ENCODE peak calls at places on chromosomes 3 and 15, in five cellular contexts. L, A, Z, S and Y are unnamed samples.

GRCh38 chr15:31299588-31300207 is 26.9 kb upstream of the KLF13 start:
- DNase-seq in L (no peak), A (no peak), Z (no peak), S (no peak), Y (peak)

GRCh38 chr15:25568751-25569150 is 129.9 kb upstream of the UBE3A start:
- DNase-seq in L (peak), A (no peak), Z (no peak), S (peak), Y (no peak)

GRCh38 chr3:178685591-178685906 is 149.3 kb downstream of the KCNMB2 start:
- DNase-seq in L (no peak), A (no peak), Z (no peak), S (no peak), Y (no peak)

GRCh38 chr3:114551770-114552526 is 258.1 kb downstream of the TIGIT start:
- DNase-seq in L (no peak), A (peak), Z (peak), S (no peak), Y (no peak)

GRCh38 chr3:42012935-42013651 is 51.2 kb upstream of the ULK4 start:
- DNase-seq in L (peak), A (peak), Z (peak), S (peak), Y (peak)

GRCh38 chr3:171876651-171877272 is 33.6 kb downstream of the TMEM212 start:
- DNase-seq in L (no peak), A (peak), Z (peak), S (no peak), Y (no peak)

GRCh38 chr3:53320697-53321096 is 26.6 kb downstream of the DCP1A start:
- DNase-seq in L (no peak), A (no peak), Z (peak), S (peak), Y (no peak)

GRCh38 chr3:72171946-72172345 is 387.0 kb upstream of the PROK2 start:
- DNase-seq in L (peak), A (no peak), Z (no peak), S (peak), Y (no peak)

GRCh38 chr3:95289295-95289694 is 1226.4 kb downstream of the NSUN3 start:
- DNase-seq in L (no peak), A (no peak), Z (peak), S (no peak), Y (no peak)

GRCh38 chr3:11143476-11143875 is 10.8 kb upstream of the HRH1 start:
- DNase-seq in L (no peak), A (peak), Z (peak), S (no peak), Y (no peak)

GRCh38 chr3:145191543-145191942 is 969.4 kb downstream of the PLOD2 start:
- DNase-seq in L (no peak), A (no peak), Z (no peak), S (no peak), Y (no peak)

GRCh38 chr3:139320551-139321309 is 23.1 kb upstream of the MRPS22 start:
- DNase-seq in L (no peak), A (no peak), Z (no peak), S (no peak), Y (no peak)

GRCh38 chr3:177960014-177960413 is 576.2 kb upstream of the KCNMB2 start:
- DNase-seq in L (peak), A (peak), Z (peak), S (peak), Y (no peak)

GRCh38 chr15:67403428-67403827 is 117.5 kb upstream of the C15orf61 start:
- DNase-seq in L (no peak), A (no peak), Z (no peak), S (no peak), Y (no peak)

GRCh38 chr15:80459380-80459779 is 55.2 kb downstream of the ARNT2 start:
- DNase-seq in L (no peak), A (no peak), Z (no peak), S (no peak), Y (no peak)

GRCh38 chr3:10285742-10286524 is 6.8 kb downstream of the GHRL start:
- DNase-seq in L (no peak), A (no peak), Z (peak), S (no peak), Y (no peak)

GRCh38 chr3:184371570-184372018 is 6.4 kb downstream of the THPO start:
- DNase-seq in L (peak), A (peak), Z (peak), S (peak), Y (peak)

GRCh38 chr3:38634133-38634532 is 15.4 kb downstream of the SCN5A start:
- DNase-seq in L (no peak), A (peak), Z (peak), S (no peak), Y (no peak)

GRCh38 chr15:25847066-25847465 is 16.1 kb downstream of the ATP10A start:
- DNase-seq in L (no peak), A (no peak), Z (no peak), S (no peak), Y (no peak)

GRCh38 chr3:64352596-64352989 is 127.3 kb upstream of the PRICKLE2 start:
- DNase-seq in L (no peak), A (no peak), Z (no peak), S (no peak), Y (no peak)

GRCh38 chr3:58487140-58487886 is 4.6 kb upstream of the KCTD6 start:
- DNase-seq in L (peak), A (peak), Z (peak), S (peak), Y (no peak)

GRCh38 chr15:38461089-38461833 is 7.3 kb downstream of the FAM98B start:
- DNase-seq in L (no peak), A (no peak), Z (peak), S (no peak), Y (no peak)

GRCh38 chr3:197752107-197752506 is 2.4 kb downstream of the FYTTD1 start:
- DNase-seq in L (no peak), A (no peak), Z (peak), S (no peak), Y (no peak)

GRCh38 chr3:194003128-194004057 is 132.6 kb upstream of the HES1 start:
- DNase-seq in L (peak), A (peak), Z (peak), S (peak), Y (peak)

GRCh38 chr3:187473778-187474406 is 105.7 kb downstream of the RTP4 start:
- DNase-seq in L (no peak), A (no peak), Z (peak), S (no peak), Y (no peak)

GRCh38 chr3:114624047-114624445 is 330.2 kb downstream of the TIGIT start:
- DNase-seq in L (peak), A (peak), Z (peak), S (peak), Y (no peak)

GRCh38 chr3:126855374-126855773 is 127.5 kb upstream of the PLXNA1 start:
- DNase-seq in L (no peak), A (no peak), Z (no peak), S (no peak), Y (peak)

GRCh38 chr3:79521221-79521848 is 246.5 kb downstream of the ROBO1 start:
- DNase-seq in L (no peak), A (peak), Z (peak), S (no peak), Y (no peak)

GRCh38 chr15:92061511-92062200 is 208.1 kb downstream of the SLCO3A1 start:
- DNase-seq in L (no peak), A (no peak), Z (no peak), S (no peak), Y (no peak)

GRCh38 chr3:49012441-49013017 is 5.3 kb downstream of the WDR6 start:
- DNase-seq in L (no peak), A (no peak), Z (no peak), S (no peak), Y (no peak)

GRCh38 chr15:39931615-39932014 is 2.3 kb upstream of the EIF2AK4 start:
- DNase-seq in L (no peak), A (no peak), Z (no peak), S (no peak), Y (no peak)
- TF ChIP-seq CTCF in L (peak), A (no peak), Z (peak), S (no peak), Y (no peak)

GRCh38 chr3:105367406-105368213 is 901 bp downstream of the ALCAM start:
- DNase-seq in L (peak), A (peak), Z (peak), S (peak), Y (peak)
- TF ChIP-seq CTCF in L (no peak), A (no peak), Z (no peak), S (no peak), Y (no peak)

GRCh38 chr3:151305081-151305777 is 11.4 kb downstream of the GPR87 start:
- DNase-seq in L (no peak), A (peak), Z (peak), S (no peak), Y (peak)
- TF ChIP-seq CTCF in L (no peak), A (no peak), Z (peak), S (no peak), Y (peak)

GRCh38 chr15:61750271-61751084 is 309.8 kb downstream of the VPS13C start:
- DNase-seq in L (no peak), A (no peak), Z (no peak), S (no peak), Y (no peak)
- TF ChIP-seq CTCF in L (no peak), A (no peak), Z (no peak), S (no peak), Y (no peak)

DNA sequence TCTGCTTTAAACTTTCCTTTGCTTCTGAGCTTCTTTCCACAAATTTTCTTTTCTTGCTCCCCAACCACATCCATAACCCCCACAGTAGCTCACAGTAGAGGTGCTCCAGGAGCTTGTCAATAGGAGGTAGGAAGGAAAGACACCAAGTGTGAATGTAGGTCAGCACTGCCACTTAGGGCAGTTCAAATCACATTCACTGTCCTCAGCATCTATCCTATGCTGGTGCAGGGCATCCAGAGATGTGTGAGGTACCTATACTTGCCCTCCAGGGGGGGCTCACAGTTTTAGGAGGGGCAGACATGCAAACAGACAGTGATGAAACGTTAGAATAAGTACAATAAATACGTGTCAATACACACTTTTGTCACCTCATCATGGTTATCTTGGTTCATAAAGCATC is 1.5 kb upstream of the SPSB4 start:
- DNase-seq in L (no peak), A (no peak), Z (no peak), S (no peak), Y (no peak)
- TF ChIP-seq CTCF in L (peak), A (no peak), Z (peak), S (no peak), Y (peak)